ENCODE peak calls at places on chromosomes 5 and 9, in eight cellular contexts. C is endothelial cell, V is tibial artery, K is hepatocyte, B is psoas muscle, U is colonic mucosa, N is breast epithelium, L is AG09319. S is an unnamed sample.

GRCh38 chr5:38707352-38708324 is 138.2 kb upstream of the OSMR start:
- DNase-seq in C (no peak), V (no peak), K (no peak), B (no peak), U (no peak), N (no peak), L (no peak), S (no peak)

GRCh38 chr9:74132986-74133385 is 364.1 kb upstream of the RORB start:
- DNase-seq in C (no peak), V (no peak), K (no peak), B (no peak), U (no peak), N (no peak), L (no peak), S (no peak)

GRCh38 chr9:35051069-35051967 is 21.1 kb downstream of the VCP start:
- DNase-seq in C (peak; percentile 75), V (no peak), K (peak; percentile 53), B (peak; percentile 70), U (peak; percentile 31), N (no peak), L (no peak), S (no peak)

GRCh38 chr9:132240860-132241482 is 79.1 kb downstream of the NTNG2 start:
- DNase-seq in C (peak; percentile 92), V (peak; percentile 98), K (peak; percentile 96), B (peak; percentile 97), U (peak; percentile 99), N (peak; percentile 95), L (peak; percentile 49), S (peak; percentile 98)

GRCh38 chr5:109335114-109335513 is 74.7 kb downstream of the PJA2 start:
- DNase-seq in C (no peak), V (no peak), K (no peak), B (no peak), U (no peak), N (no peak), L (no peak), S (no peak)

GRCh38 chr9:92048924-92049625 is 66.1 kb downstream of the SPTLC1 start:
- DNase-seq in C (no peak), V (no peak), K (peak; percentile 47), B (no peak), U (no peak), N (no peak), L (peak; percentile 31), S (no peak)

GRCh38 chr5:10875201-10875768 is 114.3 kb upstream of the DAP start:
- DNase-seq in C (no peak), V (no peak), K (no peak), B (no peak), U (no peak), N (no peak), L (no peak), S (no peak)

GRCh38 chr9:85741112-85741874 is 461 bp downstream of the AGTPBP1 start:
- DNase-seq in C (peak; percentile 47), V (no peak), K (peak; percentile 75), B (peak; percentile 64), U (peak; percentile 51), N (peak; percentile 29), L (no peak), S (no peak)

GRCh38 chr9:93183663-93184438 is at the start of gene WNK2:
- DNase-seq in C (peak; percentile 27), V (no peak), K (peak; percentile 75), B (no peak), U (peak; percentile 63), N (no peak), L (no peak), S (peak; percentile 88)

GRCh38 chr9:37121881-37122280 is 1.5 kb downstream of the ZCCHC7 start:
- DNase-seq in C (no peak), V (no peak), K (no peak), B (no peak), U (no peak), N (no peak), L (no peak), S (no peak)

GRCh38 chr5:122316652-122317051 is 4.6 kb downstream of the SNCAIP start:
- DNase-seq in C (no peak), V (no peak), K (no peak), B (no peak), U (no peak), N (no peak), L (no peak), S (no peak)

GRCh38 chr9:21504113-21504512 is 22.0 kb upstream of the IFNE start:
- DNase-seq in C (no peak), V (no peak), K (no peak), B (no peak), U (no peak), N (no peak), L (no peak), S (no peak)

GRCh38 chr5:169249001-169249400 is 51.9 kb downstream of the SLIT3 start:
- DNase-seq in C (no peak), V (no peak), K (no peak), B (no peak), U (no peak), N (no peak), L (no peak), S (no peak)

GRCh38 chr5:65268520-65268919 is 213.2 kb downstream of the ADAMTS6 start:
- DNase-seq in C (no peak), V (no peak), K (no peak), B (no peak), U (no peak), N (no peak), L (no peak), S (no peak)

GRCh38 chr5:157025093-157025698 is 33.7 kb downstream of the HAVCR1 start:
- DNase-seq in C (no peak), V (no peak), K (no peak), B (no peak), U (no peak), N (no peak), L (no peak), S (no peak)

GRCh38 chr9:33263131-33263935 is 1.2 kb downstream of the BAG1 start:
- DNase-seq in C (no peak), V (peak; percentile 23), K (peak; percentile 38), B (peak; percentile 62), U (no peak), N (no peak), L (no peak), S (no peak)

GRCh38 chr5:143896471-143896870 is 84.5 kb downstream of the HMHB1 start:
- DNase-seq in C (no peak), V (no peak), K (no peak), B (no peak), U (no peak), N (no peak), L (no peak), S (no peak)

GRCh38 chr5:66436721-66437120 is 159.5 kb upstream of the MAST4 start:
- DNase-seq in C (no peak), V (no peak), K (peak; percentile 5), B (no peak), U (no peak), N (no peak), L (no peak), S (no peak)
- TF ChIP-seq CTCF in C (no peak), V (no peak), K (no peak), B (no peak), U (no peak), N (no peak), L (no peak), S (no peak)

GRCh38 chr9:101232405-101232977 is 152.3 kb downstream of the BAAT start:
- DNase-seq in C (no peak), V (no peak), K (no peak), B (no peak), U (no peak), N (no peak), L (no peak), S (no peak)

GRCh38 chr9:101229606-101230005 is 155.2 kb downstream of the BAAT start:
- DNase-seq in C (no peak), V (no peak), K (no peak), B (no peak), U (no peak), N (no peak), L (no peak), S (no peak)

DNA sequence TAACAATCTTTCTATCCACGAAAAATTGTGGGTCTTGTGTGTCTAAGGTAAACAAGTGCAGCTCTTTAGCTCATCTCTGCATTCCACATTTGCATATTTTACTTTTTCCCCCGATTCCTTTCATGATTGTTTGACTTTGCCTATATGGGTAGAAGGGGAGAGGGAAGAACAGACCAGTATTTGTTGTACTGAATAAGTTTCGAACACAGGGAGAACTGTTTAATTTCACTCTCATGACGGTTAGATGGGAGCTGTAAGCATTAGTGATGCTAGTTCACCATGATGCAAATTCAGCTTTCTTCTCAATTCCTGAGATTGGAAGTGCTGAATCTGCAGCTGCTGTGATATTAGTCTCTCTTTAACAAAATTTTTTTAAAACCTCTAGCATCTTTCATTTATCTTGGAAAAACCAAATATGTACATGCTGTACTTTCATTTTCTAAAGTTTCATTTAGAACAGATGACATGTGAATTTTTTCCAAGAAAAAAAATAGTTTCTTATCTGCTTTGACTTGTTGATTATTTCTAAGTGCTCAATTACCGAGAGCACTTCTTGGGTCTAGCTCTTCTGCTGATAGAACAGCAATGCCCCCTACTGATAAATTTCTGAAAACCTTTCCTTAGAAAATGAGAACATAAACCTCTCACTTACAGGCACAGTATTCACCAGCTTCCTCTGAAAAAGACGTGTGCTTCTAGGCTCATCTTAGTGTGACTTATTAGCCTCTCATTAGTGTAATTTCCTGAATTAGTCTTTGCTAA is 149.5 kb downstream of the BAAT start:
- DNase-seq in C (peak; percentile 8), V (no peak), K (peak; percentile 45), B (no peak), U (no peak), N (no peak), L (no peak), S (no peak)
- TF ChIP-seq CTCF in C (peak; percentile 42), V (no peak), K (peak; percentile 68), B (peak; percentile 34), U (no peak), N (no peak), L (no peak), S (peak; percentile 81)

GRCh38 chr5:115098041-115098702 is 71.5 kb downstream of the TRIM36 start:
- DNase-seq in C (peak; percentile 30), V (no peak), K (peak; percentile 63), B (no peak), U (peak; percentile 49), N (no peak), L (peak; percentile 19), S (no peak)
- TF ChIP-seq CTCF in C (peak; percentile 73), V (peak; percentile 69), K (peak; percentile 74), B (peak; percentile 59), U (peak; percentile 68), N (no peak), L (peak; percentile 75), S (peak; percentile 86)

DNA sequence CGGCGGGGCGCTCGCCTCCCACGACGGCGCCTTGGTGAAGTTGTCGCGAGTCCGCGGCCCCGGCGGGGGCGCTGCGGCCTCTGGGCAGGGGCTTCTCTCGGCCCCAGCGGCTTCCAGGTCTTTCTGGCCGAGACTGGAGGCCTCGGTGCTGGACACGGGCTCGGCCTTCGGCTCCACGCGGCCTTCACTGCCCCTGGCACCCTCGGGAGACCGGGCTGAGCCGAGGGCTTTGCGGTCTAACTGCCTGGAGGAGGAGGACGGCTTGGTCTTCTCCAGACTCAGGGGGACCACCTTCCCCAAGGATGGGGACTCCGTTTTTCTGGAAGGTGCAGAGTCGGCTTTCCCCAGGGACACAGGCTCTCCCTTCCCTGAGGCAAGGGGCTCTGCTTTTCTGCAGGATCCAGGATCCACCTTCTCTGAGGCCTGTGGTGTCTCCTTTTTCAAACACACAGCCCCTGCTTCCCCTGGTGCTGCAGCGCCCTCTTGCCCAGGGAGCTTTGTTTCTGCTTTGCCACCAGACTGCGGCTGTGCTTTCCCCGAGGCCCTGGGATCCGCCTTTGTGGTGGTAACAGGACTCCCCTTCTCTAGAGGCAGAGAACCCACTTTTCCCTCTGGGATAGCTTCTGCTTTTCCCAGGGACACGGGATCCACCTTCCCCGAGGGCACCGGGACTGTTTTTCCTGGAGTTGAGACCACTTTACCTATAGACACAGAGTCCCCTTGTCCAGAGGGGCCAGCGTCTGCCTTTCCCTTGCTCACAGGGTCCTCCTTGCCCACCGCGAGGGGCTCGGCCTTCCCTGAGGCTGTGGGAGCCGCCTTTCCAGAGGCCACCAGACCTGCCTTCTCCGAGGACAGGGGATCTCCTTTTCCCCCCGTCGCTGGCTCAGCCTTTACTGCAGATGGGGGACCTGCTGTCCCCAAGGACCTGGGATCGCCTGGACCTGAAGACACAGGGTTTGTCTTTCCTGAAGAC is 12.3 kb downstream of the GPRIN1 start:
- DNase-seq in C (no peak), V (no peak), K (no peak), B (no peak), U (no peak), N (no peak), L (no peak), S (no peak)
- TF ChIP-seq CTCF in C (no peak), V (no peak), K (no peak), B (no peak), U (no peak), N (no peak), L (no peak), S (no peak)